ENCODE peak calls at places on chromosomes 4 and X, in five cellular contexts. U, W, G, F and A are unnamed samples.

GRCh38 chr4:79528241-79528706 is 120.2 kb upstream of the GK2 start:
- DNase-seq in U (no peak), W (no peak), G (no peak), F (no peak), A (no peak)

GRCh38 chr4:127505203-127505602 is 127.6 kb upstream of the INTU start:
- DNase-seq in U (no peak), W (no peak), G (no peak), F (no peak), A (no peak)

GRCh38 chr4:99811117-99811516 is 5.5 kb upstream of the DAPP1 start:
- DNase-seq in U (no peak), W (no peak), G (no peak), F (no peak), A (no peak)

GRCh38 chrX:149453030-149453429 is 52.1 kb downstream of the IDS start:
- DNase-seq in U (no peak), W (no peak), G (no peak), F (no peak), A (peak; percentile 10)

GRCh38 chr4:41369680-41370079 is 113.0 kb downstream of the UCHL1 start:
- DNase-seq in U (no peak), W (no peak), G (no peak), F (peak; percentile 62), A (no peak)

GRCh38 chr4:77443941-77444340 is 161.7 kb upstream of the CXCL13 start:
- DNase-seq in U (no peak), W (no peak), G (no peak), F (no peak), A (no peak)

GRCh38 chrX:108737754-108738153 is 1.4 kb upstream of the IRS4 start:
- DNase-seq in U (no peak), W (no peak), G (no peak), F (no peak), A (no peak)

GRCh38 chrX:85611926-85612325 is 232.5 kb upstream of the POF1B start:
- DNase-seq in U (no peak), W (no peak), G (no peak), F (no peak), A (no peak)

GRCh38 chr4:55348436-55348835 is 2.4 kb downstream of the SRD5A3 start:
- DNase-seq in U (no peak), W (no peak), G (no peak), F (no peak), A (no peak)

GRCh38 chr4:38979081-38979480 is 53.1 kb downstream of the TMEM156 start:
- DNase-seq in U (no peak), W (no peak), G (no peak), F (no peak), A (no peak)

GRCh38 chr4:67520141-67520540 is 25.2 kb downstream of the CENPC start:
- DNase-seq in U (no peak), W (no peak), G (no peak), F (no peak), A (no peak)

GRCh38 chrX:102846544-102847236 is 90.4 kb upstream of the RAB40AL start:
- DNase-seq in U (no peak), W (no peak), G (no peak), F (no peak), A (no peak)

GRCh38 chr4:55884093-55884850 is 30.8 kb downstream of the EXOC1 start:
- DNase-seq in U (no peak), W (no peak), G (no peak), F (no peak), A (no peak)

GRCh38 chrX:141903400-141904155 is at the start of gene MAGEC1:
- DNase-seq in U (no peak), W (peak; percentile 52), G (no peak), F (no peak), A (no peak)

GRCh38 chr4:75099321-75099720 is 166.4 kb downstream of the PARM1 start:
- DNase-seq in U (no peak), W (no peak), G (no peak), F (no peak), A (no peak)

GRCh38 chr4:85233516-85233915 is 241.4 kb upstream of the ARHGAP24 start:
- DNase-seq in U (no peak), W (no peak), G (no peak), F (no peak), A (no peak)

GRCh38 chr4:98341309-98341708 is 80.1 kb downstream of the RAP1GDS1 start:
- DNase-seq in U (no peak), W (no peak), G (no peak), F (no peak), A (no peak)

GRCh38 chr4:118389731-118390520 is 37.1 kb upstream of the PRSS12 start:
- DNase-seq in U (no peak), W (no peak), G (no peak), F (no peak), A (no peak)

GRCh38 chrX:121642415-121642814 is 595.0 kb downstream of the GLUD2 start:
- DNase-seq in U (no peak), W (no peak), G (no peak), F (no peak), A (no peak)

GRCh38 chrX:38803609-38804480 is 2.6 kb downstream of the MID1IP1 start:
- DNase-seq in U (peak; percentile 91), W (peak; percentile 79), G (peak; percentile 92), F (peak; percentile 95), A (no peak)

GRCh38 chrX:38799995-38800394 is 1.3 kb upstream of the MID1IP1 start:
- DNase-seq in U (no peak), W (no peak), G (no peak), F (no peak), A (no peak)

GRCh38 chrX:38798956-38799355 is 2.3 kb upstream of the MID1IP1 start:
- DNase-seq in U (no peak), W (no peak), G (no peak), F (no peak), A (no peak)

GRCh38 chrX:38803286-38803608 is 2.0 kb downstream of the MID1IP1 start:
- DNase-seq in U (no peak), W (no peak), G (no peak), F (no peak), A (no peak)

DNA sequence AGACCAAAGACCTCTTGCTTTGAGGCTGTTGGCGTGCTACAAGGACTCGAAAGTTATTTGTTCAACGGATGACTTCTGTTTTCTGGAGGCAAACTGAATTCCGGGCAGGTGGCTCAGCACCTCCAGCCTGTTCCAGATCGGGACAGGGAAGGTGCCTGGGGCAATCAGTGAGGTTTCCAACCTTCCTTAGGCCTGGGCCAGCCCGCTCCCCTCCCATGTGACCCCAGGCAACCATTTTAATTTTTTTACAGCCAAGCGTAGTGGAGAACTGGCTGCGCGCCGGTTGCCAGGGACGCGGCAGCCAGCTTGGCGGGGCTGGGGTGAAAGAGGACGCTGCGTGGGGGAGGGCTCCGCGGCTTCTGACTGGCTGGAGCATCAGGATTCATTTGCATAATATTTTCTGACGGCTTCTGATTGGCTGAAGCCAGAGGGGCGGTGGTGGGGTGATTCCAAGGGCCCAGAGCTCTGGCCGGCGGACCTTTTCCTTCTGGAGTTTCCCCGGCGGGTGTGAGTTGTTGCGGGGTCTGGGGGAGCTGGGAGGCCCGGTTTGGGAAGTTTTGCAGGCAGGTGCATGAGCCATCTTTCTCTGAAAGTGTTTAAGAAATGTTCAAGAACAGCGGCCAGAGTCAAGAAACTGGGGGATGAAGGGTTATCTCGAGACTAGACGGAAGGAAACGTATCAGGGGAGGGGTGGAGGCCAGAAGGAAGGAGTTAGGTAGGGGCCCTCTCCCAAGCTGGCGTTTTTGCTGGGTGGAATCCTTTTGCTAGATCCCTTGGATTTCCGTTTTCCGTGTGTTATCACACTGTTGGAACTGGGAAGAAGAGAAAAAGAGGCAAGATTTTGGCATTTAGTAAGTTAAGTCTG is at the start of gene MID1IP1:
- DNase-seq in U (peak; percentile 91), W (peak; percentile 94), G (peak; percentile 97), F (peak; percentile 94), A (peak; percentile 28)
- TF ChIP-seq POLR2A in U (peak; percentile 65), W (peak; percentile 92), G (peak; percentile 81), F (peak; percentile 79), A (peak; percentile 23)

DNA sequence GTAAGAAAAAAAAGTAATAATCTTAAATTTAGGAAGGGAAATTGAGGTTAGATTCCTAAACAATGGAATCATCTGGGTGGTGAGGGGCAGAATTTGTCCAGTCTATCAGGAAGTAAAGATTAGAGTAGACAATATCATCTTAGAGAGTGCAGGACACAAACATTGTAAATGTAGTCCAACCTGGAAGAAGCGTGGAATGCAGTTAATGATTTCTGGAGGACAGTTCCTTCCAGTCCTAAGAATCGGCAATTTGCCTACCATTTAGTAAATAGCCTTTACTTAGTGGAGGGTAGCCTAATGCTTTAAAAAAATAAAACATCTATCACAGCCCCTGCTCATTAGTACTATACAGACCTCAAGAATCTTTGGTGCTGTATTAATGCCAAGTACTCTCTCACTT is 147.5 kb upstream of the TTC29 start:
- DNase-seq in U (no peak), W (no peak), G (no peak), F (no peak), A (no peak)
- TF ChIP-seq POLR2A in U (no peak), W (no peak), G (no peak), F (no peak), A (no peak)

GRCh38 chr4:68864438-68865177 is 48.8 kb downstream of the UGT2B10 start:
- DNase-seq in U (no peak), W (peak; percentile 51), G (no peak), F (peak; percentile 77), A (no peak)
- TF ChIP-seq POLR2A in U (no peak), W (no peak), G (no peak), F (no peak), A (no peak)

GRCh38 chrX:107659286-107659685 is 31.0 kb downstream of the PRPS1 start:
- DNase-seq in U (no peak), W (no peak), G (no peak), F (no peak), A (no peak)

GRCh38 chrX:107658660-107659059 is 30.4 kb downstream of the PRPS1 start:
- DNase-seq in U (no peak), W (no peak), G (no peak), F (no peak), A (no peak)

GRCh38 chrX:107659768-107660167 is 31.5 kb downstream of the PRPS1 start:
- DNase-seq in U (no peak), W (peak; percentile 19), G (no peak), F (no peak), A (no peak)

GRCh38 chrX:107656965-107657364 is 28.7 kb downstream of the PRPS1 start:
- DNase-seq in U (no peak), W (no peak), G (no peak), F (no peak), A (no peak)

GRCh38 chrX:107654778-107655761 is 26.8 kb downstream of the PRPS1 start:
- DNase-seq in U (peak; percentile 75), W (peak; percentile 65), G (peak; percentile 88), F (peak; percentile 67), A (peak; percentile 53)
- TF ChIP-seq POLR2A in U (no peak), W (no peak), G (no peak), F (no peak), A (no peak)

DNA sequence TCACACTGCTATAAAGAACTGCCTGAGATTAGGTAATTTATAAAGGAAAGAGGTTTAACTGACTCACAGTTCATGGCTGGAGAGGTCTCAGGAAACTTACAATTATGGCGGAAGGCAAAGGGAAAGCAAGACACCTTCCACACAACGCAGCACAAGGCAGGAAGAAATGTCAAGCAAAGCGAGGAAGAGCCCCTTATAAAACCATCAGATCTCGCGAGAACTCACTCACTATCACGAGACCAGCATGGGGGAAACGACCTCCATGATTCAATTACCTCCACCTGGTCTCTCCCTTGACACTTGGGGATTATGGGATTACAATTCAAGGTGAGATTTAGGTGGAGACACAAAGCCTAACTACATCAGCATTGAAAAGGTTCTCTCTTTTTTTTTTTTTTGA is 39.6 kb downstream of the PALLD start:
- DNase-seq in U (no peak), W (no peak), G (no peak), F (no peak), A (no peak)
- TF ChIP-seq POLR2A in U (no peak), W (peak; percentile 64), G (no peak), F (no peak), A (no peak)

GRCh38 chrX:106802388-106803275 is at the start of gene TBC1D8B:
- DNase-seq in U (peak; percentile 84), W (peak; percentile 16), G (peak; percentile 89), F (peak; percentile 83), A (peak; percentile 22)
- TF ChIP-seq POLR2A in U (no peak), W (no peak), G (no peak), F (no peak), A (peak; percentile 63)